ENCODE peak calls at places on chromosomes 4 and X, in six cellular contexts. E, U, H, R, W and X are unnamed samples.

GRCh38 chr4:164613761-164614277 is 140.1 kb upstream of the SMIM31 start:
- DNase-seq in E (no peak), U (no peak), H (no peak), R (no peak), W (no peak), X (no peak)

GRCh38 chr4:38313999-38314561 is 349.9 kb upstream of the KLF3 start:
- DNase-seq in E (peak; percentile 34), U (peak; percentile 65), H (peak; percentile 46), R (no peak), W (no peak), X (no peak)

GRCh38 chr4:111537165-111537564 is 608.1 kb upstream of the FAM241A start:
- DNase-seq in E (no peak), U (no peak), H (no peak), R (no peak), W (no peak), X (no peak)

GRCh38 chr4:24736066-24736465 is 59.3 kb upstream of the SOD3 start:
- DNase-seq in E (peak; percentile 11), U (no peak), H (peak; percentile 20), R (no peak), W (no peak), X (peak; percentile 21)

GRCh38 chr4:97038146-97038516 is 1105.1 kb downstream of the STPG2 start:
- DNase-seq in E (no peak), U (no peak), H (no peak), R (no peak), W (no peak), X (no peak)

GRCh38 chr4:7068883-7069282 is 1.0 kb upstream of the GRPEL1 start:
- DNase-seq in E (no peak), U (no peak), H (no peak), R (no peak), W (no peak), X (no peak)

GRCh38 chr4:160372390-160372789 is 1269.5 kb downstream of the RAPGEF2 start:
- DNase-seq in E (no peak), U (no peak), H (no peak), R (no peak), W (no peak), X (no peak)

GRCh38 chrX:119495734-119496520 is 27.7 kb downstream of the SLC25A5 start:
- DNase-seq in E (no peak), U (no peak), H (no peak), R (no peak), W (no peak), X (no peak)

GRCh38 chrX:153773218-153773611 is 7.6 kb upstream of the SRPK3 start:
- DNase-seq in E (no peak), U (no peak), H (no peak), R (no peak), W (no peak), X (no peak)

GRCh38 chr4:28482580-28482979 is 1621.9 kb downstream of the STIM2 start:
- DNase-seq in E (no peak), U (no peak), H (no peak), R (no peak), W (no peak), X (no peak)

GRCh38 chr4:163300445-163300844 is 32.0 kb downstream of the NPY1R start:
- DNase-seq in E (no peak), U (no peak), H (no peak), R (no peak), W (no peak), X (no peak)

DNA sequence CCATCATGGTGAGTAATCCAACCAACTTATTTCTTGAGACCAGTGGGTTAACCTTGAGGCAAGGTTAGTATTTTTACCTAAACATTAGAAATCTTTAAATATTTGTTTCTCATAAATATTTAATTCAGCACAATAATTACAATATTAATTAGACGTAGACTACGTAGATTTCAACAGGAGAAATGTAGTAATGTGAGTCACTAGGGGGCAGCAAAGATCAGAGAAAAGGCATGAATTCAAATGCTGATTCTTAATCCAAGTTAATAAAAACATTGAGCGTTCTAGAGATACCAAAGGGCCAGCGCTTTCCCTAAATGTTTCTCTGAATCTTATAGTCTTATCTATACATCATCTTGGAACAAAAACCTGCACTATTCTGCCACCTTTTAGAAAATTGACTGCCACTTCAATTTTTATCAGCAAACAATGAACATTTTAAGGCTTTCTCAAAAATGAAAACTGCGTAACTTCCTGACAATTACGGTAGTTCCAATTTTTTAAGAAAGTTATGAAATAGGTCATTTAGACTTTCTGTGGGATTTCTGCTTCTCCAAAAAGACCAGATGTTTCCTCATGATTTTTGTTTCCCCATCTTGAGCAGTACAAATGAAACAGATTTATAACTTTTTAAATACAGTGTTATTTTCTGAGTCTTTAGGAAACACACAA is 180.7 kb downstream of the GASK1B start:
- DNase-seq in E (peak; percentile 75), U (peak; percentile 93), H (peak; percentile 77), R (no peak), W (no peak), X (peak; percentile 56)
- H3K4me3 ChIP-seq in E (peak overlapping the region; percentile 22), U (peak overlapping the region; percentile 42), H (no peak overlapping the region), R (peak overlapping the region; percentile 57), W (peak overlapping the region; percentile 63), X (no peak overlapping the region)

DNA sequence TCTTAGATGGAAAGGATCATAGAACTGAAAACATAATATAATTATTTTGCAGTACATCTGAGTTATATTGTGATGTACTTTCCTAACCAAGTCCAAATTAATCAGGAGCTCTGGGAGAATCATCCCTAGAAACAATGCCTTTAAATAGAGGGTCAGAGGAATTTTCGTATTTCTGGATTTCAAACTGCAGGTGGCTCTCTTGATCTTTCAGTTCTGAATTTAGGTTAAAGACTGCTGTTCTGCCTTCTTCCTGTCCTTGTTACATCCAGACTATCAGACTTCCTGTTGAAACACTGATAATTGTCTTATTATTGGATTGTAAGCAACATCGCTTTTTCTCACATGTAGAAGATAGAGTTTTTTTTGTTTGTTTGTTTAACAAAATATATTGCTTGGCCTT is 142.7 kb downstream of the RPA4 start:
- DNase-seq in E (peak; percentile 2), U (peak; percentile 3), H (peak; percentile 5), R (no peak), W (no peak), X (no peak)
- TF ChIP-seq CTCF in E (peak; percentile 8), U (no peak), H (peak; percentile 21), R (peak; percentile 11), W (no peak), X (no peak)

GRCh38 chrX:39613997-39614679 is 483.6 kb downstream of the BCOR start:
- DNase-seq in E (no peak), U (no peak), H (no peak), R (no peak), W (no peak), X (peak; percentile 75)
- H3K4me3 ChIP-seq in E (no peak overlapping the region), U (no peak overlapping the region), H (no peak overlapping the region), R (peak overlapping the region; percentile 54), W (peak overlapping the region; percentile 63), X (peak overlapping the region; percentile 47)

DNA sequence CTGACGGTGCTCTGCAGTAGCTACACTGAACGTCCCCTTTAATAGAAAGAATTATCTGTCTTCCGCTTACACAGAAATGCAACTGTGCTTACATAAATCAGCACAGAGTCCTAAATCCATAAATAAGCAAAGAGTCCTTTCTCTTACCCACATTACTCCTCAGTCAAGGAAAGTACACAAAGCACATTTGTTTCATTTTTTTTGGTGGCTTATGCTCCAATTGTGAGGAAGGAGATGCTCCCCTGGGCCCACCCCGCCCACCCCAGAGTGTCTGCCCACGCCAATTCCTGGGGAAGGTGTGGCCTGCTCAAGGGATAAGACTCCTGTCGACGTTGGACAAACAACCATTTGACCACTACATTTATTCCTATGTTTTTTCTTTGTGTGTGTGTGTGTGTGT is 53.8 kb downstream of the CPLX1 start:
- DNase-seq in E (no peak), U (peak; percentile 22), H (no peak), R (no peak), W (no peak), X (no peak)
- TF ChIP-seq CTCF in E (no peak), U (no peak), H (no peak), R (no peak), W (no peak), X (no peak)

DNA sequence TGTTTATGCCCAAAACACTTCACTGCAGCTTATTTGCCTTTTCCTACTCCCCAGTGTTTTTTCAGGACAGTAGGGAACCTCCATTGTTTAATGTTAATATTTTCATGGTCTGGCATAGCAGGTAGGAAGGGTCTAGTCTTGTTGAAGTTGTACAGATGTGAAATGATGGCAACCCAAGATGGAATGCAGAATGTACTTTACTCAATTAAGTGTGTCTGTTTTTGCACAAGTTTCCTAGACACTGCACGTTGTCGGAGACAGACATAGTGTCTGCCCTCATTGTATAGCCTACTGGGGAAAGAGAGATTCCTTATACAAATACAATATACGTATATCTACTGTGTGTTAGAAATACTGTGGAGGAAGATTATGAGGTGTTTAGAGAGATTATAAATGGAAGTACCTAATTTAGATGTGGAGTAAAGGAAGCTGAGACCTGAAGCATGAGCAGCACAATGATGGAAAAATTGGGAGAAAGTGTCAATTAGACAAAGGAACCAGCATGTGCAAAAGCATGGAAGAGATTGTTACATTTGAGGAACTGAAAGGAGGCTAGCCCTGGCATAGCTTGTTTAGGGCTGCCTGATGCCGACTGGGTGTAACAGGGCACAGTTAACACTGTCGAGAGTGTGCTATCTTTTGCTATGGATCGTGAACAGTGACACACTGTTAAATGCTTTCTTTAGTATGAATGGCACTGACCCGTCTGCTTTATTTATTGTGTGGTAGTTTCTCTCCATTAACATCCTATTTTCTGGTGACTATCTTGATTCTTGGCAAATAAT is 18.4 kb downstream of the CPEB2 start:
- DNase-seq in E (no peak), U (no peak), H (no peak), R (no peak), W (no peak), X (no peak)
- H3K4me3 ChIP-seq in E (no peak overlapping the region), U (no peak overlapping the region), H (no peak overlapping the region), R (no peak overlapping the region), W (peak overlapping the region; percentile 53), X (no peak overlapping the region)

GRCh38 chrX:132423323-132423722 is 65.5 kb downstream of the MBNL3 start:
- DNase-seq in E (no peak), U (no peak), H (no peak), R (no peak), W (no peak), X (no peak)

GRCh38 chrX:132426695-132427281 is 62.0 kb downstream of the MBNL3 start:
- DNase-seq in E (no peak), U (peak; percentile 58), H (peak; percentile 54), R (no peak), W (no peak), X (peak; percentile 56)

GRCh38 chrX:132425744-132426318 is 63.0 kb downstream of the MBNL3 start:
- DNase-seq in E (no peak), U (no peak), H (no peak), R (no peak), W (no peak), X (peak; percentile 45)
- TF ChIP-seq CTCF in E (no peak), U (no peak), H (no peak), R (no peak), W (no peak), X (no peak)

DNA sequence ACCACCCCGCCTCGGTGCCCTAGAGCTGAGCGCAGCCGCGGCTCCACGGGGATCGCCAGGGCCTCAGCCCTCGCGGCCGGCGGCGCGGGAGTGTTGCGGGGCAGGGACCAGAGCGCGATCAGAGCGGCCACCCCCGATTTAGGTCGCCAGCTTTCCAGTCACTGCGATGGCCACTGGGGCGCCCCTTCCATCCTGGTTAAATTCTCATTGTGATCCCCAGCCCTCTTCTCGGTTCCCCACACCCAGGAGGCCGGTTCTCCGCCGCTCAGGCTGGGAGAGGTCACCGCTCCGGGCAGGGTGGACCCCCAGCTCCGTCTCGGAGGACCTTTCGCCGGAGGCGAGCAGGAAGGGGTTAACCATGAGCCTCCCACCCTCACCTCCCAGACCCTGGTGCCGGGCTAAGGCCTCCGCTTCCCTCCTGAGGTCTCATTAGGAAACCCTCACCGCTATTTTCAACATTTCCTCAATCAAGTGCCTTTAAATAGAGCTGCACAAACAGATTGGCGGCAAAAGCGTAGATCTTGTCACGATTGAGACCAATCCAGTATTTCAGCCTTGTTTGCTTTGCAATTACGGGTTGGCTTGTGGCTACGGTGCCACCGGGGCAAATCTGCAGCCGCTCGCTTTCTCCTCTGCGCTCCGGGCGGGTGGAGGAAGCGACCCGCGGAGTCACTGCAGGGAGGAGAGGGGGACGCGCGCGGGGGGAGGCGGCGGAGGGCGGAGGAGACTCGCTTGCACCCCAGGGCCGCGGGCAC is 8.3 kb upstream of the HAND2 start:
- DNase-seq in E (no peak), U (peak; percentile 49), H (no peak), R (peak; percentile 74), W (no peak), X (no peak)
- H3K4me3 ChIP-seq in E (no peak overlapping the region), U (peak overlapping the region; percentile 68), H (no peak overlapping the region), R (peak overlapping the region; percentile 84), W (peak overlapping the region; percentile 55), X (no peak overlapping the region)